ENCODE peak calls at places on chromosomes 5 and 9, in seven cellular contexts. L, Q, X, B, V, P and E are unnamed samples.

GRCh38 chr5:131525805-131526204 is 109.2 kb downstream of the RAPGEF6 start:
- DNase-seq in V (no peak), Q (no peak), X (no peak), P (no peak), B (no peak), L (no peak), E (no peak)

GRCh38 chr5:66850354-66851075 is 254.3 kb downstream of the MAST4 start:
- DNase-seq in L (no peak), X (no peak), Q (no peak), B (no peak), V (no peak), P (no peak), E (no peak)

GRCh38 chr5:142316051-142316450 is 8.8 kb downstream of the SPRY4 start:
- DNase-seq in Q (no peak), B (no peak), X (no peak), V (no peak), P (no peak), L (no peak), E (no peak)

GRCh38 chr9:130952065-130952762 is 13.2 kb upstream of the FIBCD1 start:
- DNase-seq in X (no peak), P (no peak), L (no peak), V (no peak), Q (no peak), B (no peak), E (no peak)

GRCh38 chr9:126750941-126751725 is 53.7 kb upstream of the ZBTB43 start:
- DNase-seq in X (no peak), P (no peak), V (no peak), L (no peak), Q (no peak), B (no peak), E (no peak)

GRCh38 chr9:128421474-128422010 is 885 bp downstream of the CERCAM start:
- DNase-seq in B (no peak), V (no peak), X (no peak), Q (no peak), P (peak; percentile 9), L (no peak), E (no peak)

GRCh38 chr5:1420211-1421195 is 24.7 kb downstream of the SLC6A3 start:
- DNase-seq in Q (no peak), X (no peak), P (no peak), L (peak; percentile 5), B (no peak), V (no peak), E (no peak)

GRCh38 chr5:6602441-6602840 is 30.4 kb downstream of the NSUN2 start:
- DNase-seq in L (no peak), P (no peak), B (no peak), Q (no peak), V (no peak), X (no peak), E (no peak)

GRCh38 chr9:36791204-36791948 is 218.7 kb downstream of the MELK start:
- DNase-seq in X (no peak), L (no peak), V (no peak), B (no peak), Q (no peak), P (no peak), E (no peak)

GRCh38 chr5:174086751-174087150 is 41.2 kb downstream of the NSG2 start:
- DNase-seq in P (no peak), X (no peak), B (peak; percentile 76), Q (no peak), L (no peak), V (no peak), E (no peak)

GRCh38 chr5:106880656-106881055 is 790.1 kb downstream of the EFNA5 start:
- DNase-seq in P (no peak), V (no peak), Q (no peak), X (no peak), L (no peak), B (no peak), E (peak; percentile 24)

GRCh38 chr5:140966293-140967225 is at the start of gene PCDHAC2:
- DNase-seq in L (peak; percentile 78), X (peak; percentile 39), Q (peak; percentile 41), P (no peak), V (no peak), B (peak; percentile 79), E (no peak)

GRCh38 chr5:139708877-139709586 is 60.9 kb downstream of the CXXC5 start:
- DNase-seq in V (no peak), P (no peak), B (peak; percentile 99), L (peak; percentile 90), X (peak; percentile 44), Q (no peak), E (no peak)

GRCh38 chr5:65355301-65355700 is 126.4 kb downstream of the ADAMTS6 start:
- DNase-seq in P (no peak), V (no peak), L (no peak), B (no peak), Q (no peak), X (no peak), E (no peak)

GRCh38 chr5:50709471-50709870 is 43.0 kb downstream of the PARP8 start:
- DNase-seq in X (no peak), Q (no peak), P (no peak), B (no peak), L (no peak), V (no peak), E (no peak)

GRCh38 chr9:70420267-70421019 is 6.0 kb upstream of the KLF9 start:
- DNase-seq in Q (peak; percentile 59), P (peak; percentile 68), L (peak; percentile 79), X (peak; percentile 82), B (peak; percentile 82), V (no peak), E (peak; percentile 26)

GRCh38 chr9:81529556-81530193 is 159.7 kb downstream of the TLE1 start:
- DNase-seq in B (peak; percentile 79), L (no peak), X (no peak), Q (peak; percentile 47), P (no peak), V (no peak), E (no peak)

GRCh38 chr9:37156205-37156604 is 35.8 kb downstream of the ZCCHC7 start:
- DNase-seq in P (no peak), L (no peak), B (no peak), Q (no peak), V (no peak), X (no peak), E (no peak)

GRCh38 chr9:88559661-88560060 is 24.7 kb downstream of the NXNL2 start:
- DNase-seq in Q (no peak), V (no peak), B (no peak), L (no peak), P (no peak), X (no peak), E (no peak)

GRCh38 chr5:154967419-154968024 is 26.6 kb downstream of the MRPL22 start:
- DNase-seq in P (no peak), X (no peak), L (no peak), V (no peak), B (peak; percentile 22), Q (peak; percentile 22), E (no peak)

GRCh38 chr5:91162534-91163381 is 220.4 kb downstream of the ARRDC3 start:
- DNase-seq in P (peak; percentile 73), B (peak; percentile 95), X (no peak), V (no peak), L (no peak), Q (peak; percentile 62), E (peak; percentile 68)

GRCh38 chr5:74956278-74956677 is 90.1 kb upstream of the FAM169A start:
- DNase-seq in X (no peak), Q (no peak), L (no peak), P (no peak), B (no peak), V (no peak), E (no peak)

GRCh38 chr5:122300968-122301367 is 11.1 kb upstream of the SNCAIP start:
- DNase-seq in V (no peak), B (no peak), X (no peak), Q (no peak), P (no peak), L (no peak), E (no peak)

GRCh38 chr9:17401858-17402257 is 177.0 kb upstream of the SH3GL2 start:
- DNase-seq in Q (no peak), P (no peak), B (no peak), X (no peak), V (no peak), L (no peak), E (no peak)

GRCh38 chr5:143302344-143302743 is 101.1 kb downstream of the NR3C1 start:
- DNase-seq in B (no peak), Q (no peak), L (no peak), X (no peak), P (no peak), V (no peak), E (no peak)

GRCh38 chr5:98569288-98569687 is 204.2 kb upstream of the RGMB start:
- DNase-seq in V (no peak), X (no peak), L (no peak), Q (no peak), B (no peak), P (no peak), E (no peak)

GRCh38 chr5:75018805-75019587 is 33.4 kb downstream of the GCNT4 start:
- DNase-seq in P (no peak), Q (no peak), V (no peak), L (no peak), X (no peak), B (no peak), E (no peak)

GRCh38 chr5:108255468-108255867 is 126.4 kb downstream of the FBXL17 start:
- DNase-seq in B (no peak), X (no peak), L (no peak), P (no peak), V (no peak), Q (no peak), E (no peak)

GRCh38 chr5:132677191-132677590 is 3.4 kb downstream of the IL4 start:
- DNase-seq in P (no peak), V (no peak), B (peak; percentile 97), Q (peak; percentile 97), L (peak; percentile 36), X (no peak), E (no peak)

GRCh38 chr9:134770972-134771971 is 109.3 kb upstream of the FCN2 start:
- DNase-seq in B (no peak), L (no peak), X (no peak), Q (no peak), P (no peak), V (no peak), E (no peak)

GRCh38 chr9:90974007-90974406 is 172.4 kb downstream of the SYK start:
- DNase-seq in X (no peak), Q (no peak), L (no peak), V (no peak), P (no peak), B (no peak), E (no peak)

GRCh38 chr5:40154194-40154593 is 525.5 kb upstream of the PTGER4 start:
- DNase-seq in X (no peak), Q (no peak), V (no peak), P (no peak), L (no peak), B (no peak), E (no peak)

GRCh38 chr5:194102-194501 is 2.8 kb downstream of the LRRC14B start:
- DNase-seq in L (no peak), P (no peak), X (no peak), Q (no peak), B (no peak), V (no peak), E (no peak)

GRCh38 chr5:177271113-177271512 is 32.4 kb downstream of the RAB24 start:
- DNase-seq in B (no peak), Q (no peak), L (no peak), V (no peak), P (no peak), X (no peak), E (no peak)

GRCh38 chr9:126459546-126459945 is 132.9 kb downstream of the MVB12B start:
- DNase-seq in P (no peak), X (no peak), L (no peak), Q (no peak), V (no peak), B (no peak), E (no peak)

GRCh38 chr5:59157001-59157527 is 574.2 kb downstream of the RAB3C start:
- DNase-seq in X (no peak), V (no peak), L (no peak), B (no peak), Q (no peak), P (no peak), E (no peak)

GRCh38 chr5:101860145-101860544 is 435.9 kb downstream of the SLCO4C1 start:
- DNase-seq in V (no peak), B (no peak), L (no peak), Q (no peak), X (no peak), P (no peak), E (no peak)

GRCh38 chr5:4100739-4101138 is 505.1 kb downstream of the IRX1 start:
- DNase-seq in L (no peak), P (no peak), B (no peak), V (no peak), X (no peak), Q (no peak), E (no peak)